ENCODE peak calls at places on chromosomes 2 and 18, in seven cellular contexts. One of them, this sample, is unnamed.

GRCh38 chr2:149715005-149715592 is 127.5 kb upstream of the MMADHC start:
- DNase-seq in tibial nerve: no peak
- DNase-seq in adrenal gland: peak
- DNase-seq in sigmoid colon: no peak
- DNase-seq in upper lobe of left lung: no peak
- DNase-seq in uterus: no peak
- DNase-seq in A549: peak
- DNase-seq in this sample: no peak

GRCh38 chr2:158841839-158842238 is 46.7 kb downstream of the DAPL1 start:
- DNase-seq in tibial nerve: no peak
- DNase-seq in adrenal gland: no peak
- DNase-seq in sigmoid colon: no peak
- DNase-seq in upper lobe of left lung: no peak
- DNase-seq in uterus: no peak
- DNase-seq in A549: no peak
- DNase-seq in this sample: no peak

GRCh38 chr2:67865871-67866386 is 196.9 kb downstream of the C1D start:
- DNase-seq in tibial nerve: no peak
- DNase-seq in adrenal gland: no peak
- DNase-seq in sigmoid colon: no peak
- DNase-seq in upper lobe of left lung: no peak
- DNase-seq in uterus: no peak
- DNase-seq in A549: no peak
- DNase-seq in this sample: no peak

GRCh38 chr2:3535467-3535793 is 16.1 kb upstream of the ADI1 start:
- DNase-seq in tibial nerve: no peak
- DNase-seq in adrenal gland: no peak
- DNase-seq in sigmoid colon: no peak
- DNase-seq in upper lobe of left lung: no peak
- DNase-seq in uterus: no peak
- DNase-seq in A549: no peak
- DNase-seq in this sample: peak

GRCh38 chr2:18988557-18989232 is 369.7 kb downstream of the OSR1 start:
- DNase-seq in tibial nerve: no peak
- DNase-seq in adrenal gland: no peak
- DNase-seq in sigmoid colon: no peak
- DNase-seq in upper lobe of left lung: no peak
- DNase-seq in uterus: no peak
- DNase-seq in A549: no peak
- DNase-seq in this sample: no peak

GRCh38 chr2:20803287-20803686 is 19.6 kb downstream of the LDAH start:
- DNase-seq in tibial nerve: no peak
- DNase-seq in adrenal gland: no peak
- DNase-seq in sigmoid colon: no peak
- DNase-seq in upper lobe of left lung: peak
- DNase-seq in uterus: no peak
- DNase-seq in A549: no peak
- DNase-seq in this sample: no peak

GRCh38 chr2:46493241-46493970 is 14.0 kb downstream of the TMEM247 start:
- DNase-seq in tibial nerve: no peak
- DNase-seq in adrenal gland: no peak
- DNase-seq in sigmoid colon: no peak
- DNase-seq in upper lobe of left lung: no peak
- DNase-seq in uterus: no peak
- DNase-seq in A549: peak
- DNase-seq in this sample: no peak

GRCh38 chr2:182554950-182555349 is 128.1 kb upstream of the PDE1A start:
- DNase-seq in tibial nerve: no peak
- DNase-seq in adrenal gland: no peak
- DNase-seq in sigmoid colon: no peak
- DNase-seq in upper lobe of left lung: no peak
- DNase-seq in uterus: no peak
- DNase-seq in A549: peak
- DNase-seq in this sample: no peak

GRCh38 chr18:63879684-63880083 is 7.8 kb upstream of the SERPINB2 start:
- DNase-seq in tibial nerve: no peak
- DNase-seq in adrenal gland: no peak
- DNase-seq in sigmoid colon: no peak
- DNase-seq in upper lobe of left lung: no peak
- DNase-seq in uterus: no peak
- DNase-seq in A549: no peak
- DNase-seq in this sample: no peak

GRCh38 chr2:170715062-170715931 is at the start of gene SP5:
- DNase-seq in tibial nerve: peak
- DNase-seq in adrenal gland: peak
- DNase-seq in sigmoid colon: peak
- DNase-seq in upper lobe of left lung: peak
- DNase-seq in uterus: peak
- DNase-seq in A549: peak
- DNase-seq in this sample: peak

GRCh38 chr2:237931205-237931721 is 35.6 kb upstream of the UBE2F start:
- DNase-seq in tibial nerve: no peak
- DNase-seq in adrenal gland: no peak
- DNase-seq in sigmoid colon: no peak
- DNase-seq in upper lobe of left lung: no peak
- DNase-seq in uterus: no peak
- DNase-seq in A549: no peak
- DNase-seq in this sample: no peak

GRCh38 chr2:218282173-218282991 is 9.9 kb downstream of the TMBIM1 start:
- DNase-seq in tibial nerve: no peak
- DNase-seq in adrenal gland: peak
- DNase-seq in sigmoid colon: peak
- DNase-seq in upper lobe of left lung: peak
- DNase-seq in uterus: no peak
- DNase-seq in A549: no peak
- DNase-seq in this sample: no peak

GRCh38 chr2:206800501-206801416 is 35.4 kb downstream of the FASTKD2 start:
- DNase-seq in tibial nerve: peak
- DNase-seq in adrenal gland: peak
- DNase-seq in sigmoid colon: peak
- DNase-seq in upper lobe of left lung: peak
- DNase-seq in uterus: peak
- DNase-seq in A549: peak
- DNase-seq in this sample: no peak

GRCh38 chr18:35159782-35160181 is 81.1 kb upstream of the ZNF397 start:
- DNase-seq in tibial nerve: no peak
- DNase-seq in adrenal gland: no peak
- DNase-seq in sigmoid colon: no peak
- DNase-seq in upper lobe of left lung: no peak
- DNase-seq in uterus: no peak
- DNase-seq in A549: no peak
- DNase-seq in this sample: no peak

GRCh38 chr18:22257022-22257543 is 87.7 kb downstream of the GATA6 start:
- DNase-seq in tibial nerve: no peak
- DNase-seq in adrenal gland: no peak
- DNase-seq in sigmoid colon: no peak
- DNase-seq in upper lobe of left lung: no peak
- DNase-seq in uterus: no peak
- DNase-seq in A549: no peak
- DNase-seq in this sample: no peak

GRCh38 chr2:40448476-40449079 is 3.3 kb downstream of the SLC8A1 start:
- DNase-seq in tibial nerve: no peak
- DNase-seq in adrenal gland: no peak
- DNase-seq in sigmoid colon: no peak
- DNase-seq in upper lobe of left lung: no peak
- DNase-seq in uterus: no peak
- DNase-seq in A549: peak
- DNase-seq in this sample: no peak

GRCh38 chr18:56240405-56240804 is 398.0 kb downstream of the TXNL1 start:
- DNase-seq in tibial nerve: no peak
- DNase-seq in adrenal gland: no peak
- DNase-seq in sigmoid colon: no peak
- DNase-seq in upper lobe of left lung: no peak
- DNase-seq in uterus: no peak
- DNase-seq in A549: no peak
- DNase-seq in this sample: no peak

GRCh38 chr2:161988589-161988988 is 85.4 kb downstream of the DPP4 start:
- DNase-seq in tibial nerve: no peak
- DNase-seq in adrenal gland: no peak
- DNase-seq in sigmoid colon: no peak
- DNase-seq in upper lobe of left lung: no peak
- DNase-seq in uterus: no peak
- DNase-seq in A549: no peak
- DNase-seq in this sample: no peak

GRCh38 chr18:78857252-78858150 is 122.1 kb upstream of the SALL3 start:
- DNase-seq in tibial nerve: no peak
- DNase-seq in adrenal gland: no peak
- DNase-seq in sigmoid colon: no peak
- DNase-seq in upper lobe of left lung: no peak
- DNase-seq in uterus: no peak
- DNase-seq in A549: no peak
- DNase-seq in this sample: no peak

GRCh38 chr2:212381428-212382102 is 157.0 kb downstream of the ERBB4 start:
- DNase-seq in tibial nerve: no peak
- DNase-seq in adrenal gland: no peak
- DNase-seq in sigmoid colon: no peak
- DNase-seq in upper lobe of left lung: no peak
- DNase-seq in uterus: no peak
- DNase-seq in A549: no peak
- DNase-seq in this sample: no peak

DNA sequence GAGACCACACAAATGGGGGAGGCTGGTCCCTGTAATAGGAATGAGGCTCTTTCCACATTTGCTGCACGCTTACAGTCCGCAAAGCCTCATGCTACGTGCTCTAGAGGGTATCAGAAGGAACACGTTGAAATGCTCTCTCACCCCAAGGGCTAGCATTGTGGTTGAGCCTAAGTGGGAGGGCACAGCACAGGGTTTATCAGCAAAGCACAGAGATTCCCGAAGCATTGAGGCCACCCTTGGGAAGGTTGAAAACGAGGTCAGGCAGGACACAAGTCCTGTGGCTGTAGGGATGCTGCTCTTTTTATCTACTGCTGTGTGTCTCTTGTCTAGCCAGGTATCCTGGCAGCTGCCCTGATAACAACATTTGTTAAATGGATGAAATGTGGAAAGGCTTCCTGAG is 378.3 kb downstream of the EN1 start:
- DNase-seq in tibial nerve: no peak
- DNase-seq in adrenal gland: no peak
- DNase-seq in sigmoid colon: no peak
- DNase-seq in upper lobe of left lung: no peak
- DNase-seq in uterus: no peak
- DNase-seq in A549: no peak
- DNase-seq in this sample: no peak
- TF ChIP-seq POLR2A in tibial nerve: no peak
- TF ChIP-seq POLR2A in adrenal gland: no peak
- TF ChIP-seq POLR2A in sigmoid colon: no peak
- TF ChIP-seq POLR2A in upper lobe of left lung: no peak
- TF ChIP-seq POLR2A in uterus: no peak
- TF ChIP-seq POLR2A in A549: no peak
- TF ChIP-seq POLR2A in this sample: no peak

DNA sequence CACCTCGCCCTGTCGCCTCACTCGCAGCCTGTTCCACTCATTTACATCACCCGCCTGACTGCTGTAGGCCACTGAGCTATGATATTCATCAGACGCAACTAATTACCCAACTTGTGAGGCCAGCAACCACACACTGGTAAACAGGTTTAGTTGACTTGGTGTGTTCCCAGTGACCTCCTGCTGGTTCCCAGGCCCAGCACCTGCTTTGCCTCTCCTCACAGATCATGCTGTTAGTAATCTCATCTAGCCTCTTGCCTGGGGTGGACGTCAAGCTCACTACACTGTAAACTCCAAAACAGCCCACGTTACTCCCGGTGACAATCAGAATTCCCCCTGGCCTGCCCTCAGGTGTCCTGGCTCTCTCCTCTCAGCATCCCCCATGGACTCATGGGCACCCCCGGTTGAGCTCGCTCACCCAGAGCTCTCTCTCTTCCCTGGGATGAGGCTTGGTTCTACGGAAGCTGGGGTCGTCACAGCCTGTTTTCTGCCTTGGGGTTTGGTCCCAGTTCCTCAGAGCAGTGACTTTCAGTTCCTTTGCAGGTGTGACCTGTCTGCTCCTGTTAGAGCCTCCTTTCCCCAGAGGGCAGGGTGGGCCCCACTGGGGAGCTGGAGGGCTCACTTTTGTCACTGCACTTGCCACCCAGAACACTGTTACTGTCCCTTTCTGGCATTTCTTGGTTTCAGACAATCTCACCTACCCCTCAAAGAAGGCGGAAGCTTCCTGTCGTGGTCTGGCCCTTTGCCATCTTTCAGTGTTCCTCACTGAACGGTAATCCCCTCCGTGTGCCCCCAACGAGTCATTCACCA is 40.3 kb downstream of the INPP5D start:
- DNase-seq in tibial nerve: no peak
- DNase-seq in adrenal gland: no peak
- DNase-seq in sigmoid colon: no peak
- DNase-seq in upper lobe of left lung: no peak
- DNase-seq in uterus: no peak
- DNase-seq in A549: no peak
- DNase-seq in this sample: no peak
- TF ChIP-seq POLR2A in tibial nerve: no peak
- TF ChIP-seq POLR2A in adrenal gland: no peak
- TF ChIP-seq POLR2A in sigmoid colon: no peak
- TF ChIP-seq POLR2A in upper lobe of left lung: no peak
- TF ChIP-seq POLR2A in uterus: no peak
- TF ChIP-seq POLR2A in A549: no peak
- TF ChIP-seq POLR2A in this sample: no peak

GRCh38 chr2:107737764-107738163 is 88.9 kb upstream of the RGPD4 start:
- DNase-seq in tibial nerve: no peak
- DNase-seq in adrenal gland: no peak
- DNase-seq in sigmoid colon: no peak
- DNase-seq in upper lobe of left lung: no peak
- DNase-seq in uterus: no peak
- DNase-seq in A549: no peak
- DNase-seq in this sample: no peak
- TF ChIP-seq POLR2A in tibial nerve: no peak
- TF ChIP-seq POLR2A in adrenal gland: no peak
- TF ChIP-seq POLR2A in sigmoid colon: no peak
- TF ChIP-seq POLR2A in upper lobe of left lung: no peak
- TF ChIP-seq POLR2A in uterus: no peak
- TF ChIP-seq POLR2A in A549: no peak
- TF ChIP-seq POLR2A in this sample: no peak

DNA sequence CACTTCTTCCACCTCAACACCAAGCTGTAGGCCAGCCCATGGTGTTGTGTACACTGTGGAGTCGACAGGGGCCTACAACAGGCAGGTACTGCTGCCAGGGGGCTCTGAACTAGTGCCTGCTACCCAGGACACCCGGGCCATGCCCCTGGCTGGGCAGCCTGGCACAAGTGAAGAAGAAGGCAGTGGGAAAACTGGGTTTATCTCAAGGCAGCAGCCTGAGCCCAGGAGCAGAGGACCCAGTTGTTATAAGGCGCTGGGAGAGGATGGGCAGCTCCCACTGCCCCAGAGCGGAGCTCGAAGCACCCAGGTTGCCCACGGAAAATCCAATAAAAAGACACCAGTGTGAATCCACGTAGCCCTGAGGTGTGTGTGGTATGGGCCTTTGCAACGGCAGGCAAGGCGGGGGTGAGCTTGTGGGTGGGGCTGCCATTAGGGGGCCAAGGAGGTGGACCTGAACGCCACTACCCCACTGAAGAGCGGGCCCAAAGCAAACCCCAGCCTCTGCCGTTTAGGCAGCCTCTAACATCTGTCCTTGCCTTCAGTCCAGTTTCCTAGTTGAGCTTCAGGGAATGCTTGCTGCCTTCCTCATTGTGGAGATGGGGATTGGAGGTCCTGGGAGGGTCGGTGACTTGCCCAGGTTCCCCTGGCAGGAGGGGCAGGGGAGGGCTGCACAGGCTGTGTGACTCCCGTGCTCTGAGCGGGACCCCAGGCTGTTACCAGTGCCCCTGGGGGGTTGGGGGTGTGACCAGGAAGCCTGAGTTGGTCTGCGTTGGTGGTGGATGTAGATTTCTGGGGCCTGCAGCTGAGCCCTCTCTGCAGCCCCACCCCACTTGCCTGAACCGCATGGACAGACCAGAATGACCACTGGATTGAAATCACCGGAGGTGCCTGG is 16.0 kb downstream of the ARID5A start:
- DNase-seq in tibial nerve: no peak
- DNase-seq in adrenal gland: no peak
- DNase-seq in sigmoid colon: no peak
- DNase-seq in upper lobe of left lung: no peak
- DNase-seq in uterus: no peak
- DNase-seq in A549: no peak
- DNase-seq in this sample: no peak
- TF ChIP-seq POLR2A in tibial nerve: no peak
- TF ChIP-seq POLR2A in adrenal gland: no peak
- TF ChIP-seq POLR2A in sigmoid colon: no peak
- TF ChIP-seq POLR2A in upper lobe of left lung: no peak
- TF ChIP-seq POLR2A in uterus: no peak
- TF ChIP-seq POLR2A in A549: no peak
- TF ChIP-seq POLR2A in this sample: peak

This sample was measured in GM12891.